ENCODE peak calls at places on chromosomes 16 and 17, in ten cellular contexts. P is GM03348; J is CD4-positive, alpha-beta T cell; B is EL; E is CD8-positive, alpha-beta memory T cell; V is stimulated activated naive B cell treated with anti-CD40 and anti-IgM and Interleukin-4, amounts not matched to agents 10 μg/mL and 1 μg/mL and 100 μg/mL, for 72 hours; F is iris pigment epithelial cell; O is right lobe of liver; W is LoVo; N is GM13976. A is an unnamed sample.

GRCh38 chr17:43655702-43656275 is 5.9 kb downstream of the MEOX1 start:
- DNase-seq in P (no peak), J (no peak), B (no peak), E (no peak), V (no peak), F (no peak), O (no peak), W (no peak), N (no peak), A (no peak)

GRCh38 chr16:58331024-58331707 is 36.3 kb upstream of the PRSS54 start:
- DNase-seq in P (no peak), J (no peak), B (no peak), E (no peak), V (no peak), F (peak; percentile 25), O (no peak), W (no peak), N (no peak), A (no peak)

GRCh38 chr16:85584192-85584757 is 28.8 kb upstream of the GSE1 start:
- DNase-seq in P (no peak), J (no peak), B (no peak), E (no peak), V (no peak), F (no peak), O (no peak), W (no peak), N (no peak), A (no peak)

GRCh38 chr16:11869657-11870228 is 18.4 kb upstream of the RSL1D1 start:
- DNase-seq in P (no peak), J (no peak), B (no peak), E (no peak), V (no peak), F (no peak), O (peak; percentile 77), W (no peak), N (no peak), A (no peak)

GRCh38 chr16:29729116-29729521 is 16.7 kb downstream of the C16orf54 start:
- DNase-seq in P (peak; percentile 65), J (no peak), B (peak; percentile 69), E (no peak), V (no peak), F (peak; percentile 35), O (no peak), W (peak; percentile 51), N (no peak), A (no peak)

GRCh38 chr16:2194852-2195315 is 1.5 kb downstream of the CASKIN1 start:
- DNase-seq in P (peak; percentile 37), J (peak; percentile 36), B (peak; percentile 44), E (peak; percentile 31), V (peak; percentile 24), F (peak; percentile 34), O (no peak), W (peak; percentile 62), N (peak; percentile 85), A (no peak)

GRCh38 chr17:50547736-50548083 is 736 bp downstream of the SPATA20 start:
- DNase-seq in P (peak; percentile 44), J (no peak), B (no peak), E (no peak), V (no peak), F (no peak), O (no peak), W (no peak), N (no peak), A (no peak)

GRCh38 chr16:89831810-89832328 is 3.6 kb downstream of the SPIRE2 start:
- DNase-seq in P (no peak), J (no peak), B (no peak), E (no peak), V (no peak), F (no peak), O (no peak), W (no peak), N (no peak), A (no peak)

GRCh38 chr17:10025976-10026785 is 121.1 kb upstream of the RCVRN start:
- DNase-seq in P (no peak), J (no peak), B (no peak), E (no peak), V (no peak), F (no peak), O (no peak), W (no peak), N (no peak), A (no peak)

GRCh38 chr16:3798827-3799226 is 81.5 kb upstream of the TRAP1 start:
- DNase-seq in P (no peak), J (no peak), B (no peak), E (no peak), V (no peak), F (no peak), O (no peak), W (no peak), N (no peak), A (no peak)

GRCh38 chr17:1298616-1299015 is 19.2 kb downstream of the TRARG1 start:
- DNase-seq in P (peak; percentile 41), J (peak; percentile 30), B (no peak), E (peak; percentile 20), V (no peak), F (no peak), O (no peak), W (no peak), N (no peak), A (no peak)

GRCh38 chr17:16443390-16444257 is 28.3 kb downstream of the TRPV2 start:
- DNase-seq in P (no peak), J (no peak), B (peak; percentile 45), E (no peak), V (no peak), F (no peak), O (no peak), W (no peak), N (no peak), A (no peak)

GRCh38 chr17:50501054-50501453 is 7.2 kb upstream of the MYCBPAP start:
- DNase-seq in P (no peak), J (no peak), B (peak; percentile 41), E (no peak), V (no peak), F (peak; percentile 22), O (no peak), W (peak; percentile 15), N (no peak), A (no peak)

GRCh38 chr16:57299009-57299718 is 14.7 kb upstream of the PLLP start:
- DNase-seq in P (peak; percentile 76), J (no peak), B (peak; percentile 85), E (no peak), V (no peak), F (peak; percentile 75), O (no peak), W (peak; percentile 73), N (no peak), A (peak; percentile 59)

GRCh38 chr16:2838928-2839327 is 8.8 kb downstream of the ZG16B start:
- DNase-seq in P (peak; percentile 89), J (peak; percentile 46), B (peak; percentile 78), E (peak; percentile 57), V (no peak), F (peak; percentile 70), O (no peak), W (no peak), N (peak; percentile 87), A (peak; percentile 83)

GRCh38 chr16:50440531-50440930 is 71.7 kb upstream of the BRD7 start:
- DNase-seq in P (no peak), J (no peak), B (no peak), E (no peak), V (no peak), F (no peak), O (no peak), W (no peak), N (no peak), A (no peak)

GRCh38 chr17:66889480-66890230 is 54.7 kb downstream of the CACNG5 start:
- DNase-seq in P (no peak), J (no peak), B (no peak), E (no peak), V (no peak), F (no peak), O (no peak), W (no peak), N (no peak), A (no peak)

GRCh38 chr17:40326014-40326831 is 17.2 kb downstream of the RARA start:
- DNase-seq in P (no peak), J (peak; percentile 58), B (no peak), E (peak; percentile 67), V (peak; percentile 77), F (no peak), O (peak; percentile 86), W (no peak), N (peak; percentile 65), A (peak; percentile 63)

GRCh38 chr17:57251211-57251787 is 5.0 kb upstream of the MSI2 start:
- DNase-seq in P (no peak), J (no peak), B (no peak), E (no peak), V (no peak), F (no peak), O (no peak), W (no peak), N (no peak), A (no peak)

GRCh38 chr17:49952912-49953497 is 16.0 kb upstream of the DLX4 start:
- DNase-seq in P (no peak), J (no peak), B (peak; percentile 43), E (no peak), V (no peak), F (no peak), O (no peak), W (no peak), N (no peak), A (no peak)

GRCh38 chr17:78787444-78787843 is 5.4 kb upstream of the CYTH1 start:
- DNase-seq in P (no peak), J (no peak), B (no peak), E (no peak), V (no peak), F (no peak), O (no peak), W (no peak), N (no peak), A (no peak)

GRCh38 chr17:63609820-63610573 is 9.3 kb downstream of the TACO1 start:
- DNase-seq in P (no peak), J (no peak), B (no peak), E (no peak), V (no peak), F (no peak), O (no peak), W (no peak), N (no peak), A (no peak)

GRCh38 chr16:31052131-31052530 is 18.8 kb downstream of the STX4 start:
- DNase-seq in P (peak; percentile 92), J (no peak), B (peak; percentile 97), E (no peak), V (no peak), F (peak; percentile 97), O (no peak), W (peak; percentile 91), N (no peak), A (no peak)

GRCh38 chr17:3983945-3984484 is 19.8 kb upstream of the ATP2A3 start:
- DNase-seq in P (no peak), J (no peak), B (peak; percentile 50), E (no peak), V (no peak), F (peak; percentile 55), O (peak; percentile 45), W (no peak), N (no peak), A (peak; percentile 49)

GRCh38 chr16:7366041-7366440 is 33.4 kb downstream of the RBFOX1 start:
- DNase-seq in P (no peak), J (no peak), B (no peak), E (no peak), V (no peak), F (no peak), O (no peak), W (no peak), N (no peak), A (no peak)

GRCh38 chr17:44772308-44773024 is 13.7 kb downstream of the ADAM11 start:
- DNase-seq in P (no peak), J (no peak), B (no peak), E (no peak), V (no peak), F (no peak), O (no peak), W (no peak), N (no peak), A (no peak)

GRCh38 chr17:64055183-64056142 is 35.0 kb upstream of the ICAM2 start:
- DNase-seq in P (no peak), J (no peak), B (no peak), E (no peak), V (no peak), F (no peak), O (no peak), W (no peak), N (no peak), A (no peak)

GRCh38 chr17:45936610-45937009 is 42.3 kb downstream of the MAPT start:
- DNase-seq in P (no peak), J (no peak), B (no peak), E (no peak), V (no peak), F (no peak), O (peak; percentile 89), W (no peak), N (no peak), A (no peak)